ENCODE peak calls at places on chromosome 19, in ten cellular contexts. P is AG04450, W is heart left ventricle, R is A673, G is left ventricle myocardium inferior, C is pancreas, H is mesothelial cell of epicardium, Z is astrocyte of the spinal cord, M is neural crest cell, I is fibroblast of mammary gland. S is an unnamed sample.

GRCh38 chr19:4577020-4577782 is 17.7 kb upstream of the SEMA6B start:
- DNase-seq in P (no peak), W (no peak), R (no peak), G (no peak), C (no peak), H (no peak), Z (peak), M (no peak), I (peak), S (no peak)

GRCh38 chr19:45528744-45529453 is 21.6 kb downstream of the VASP start:
- DNase-seq in P (no peak), W (peak), R (peak), G (no peak), C (peak), H (peak), Z (peak), M (no peak), I (peak), S (no peak)

GRCh38 chr19:7871280-7871529 is 3.0 kb downstream of the PRR36 start:
- DNase-seq in P (no peak), W (no peak), R (no peak), G (no peak), C (no peak), H (no peak), Z (no peak), M (no peak), I (no peak), S (no peak)

GRCh38 chr19:17107546-17108452 is 32.2 kb downstream of the MYO9B start:
- DNase-seq in P (peak), W (peak), R (peak), G (peak), C (peak), H (peak), Z (peak), M (no peak), I (peak), S (peak)

GRCh38 chr19:55345818-55346724 is 6.4 kb downstream of the KMT5C start:
- DNase-seq in P (no peak), W (peak), R (no peak), G (peak), C (peak), H (no peak), Z (peak), M (no peak), I (peak), S (no peak)

GRCh38 chr19:46350758-46351159 is 3.9 kb downstream of the PPP5C start:
- DNase-seq in P (no peak), W (no peak), R (no peak), G (no peak), C (no peak), H (no peak), Z (no peak), M (no peak), I (no peak), S (no peak)

GRCh38 chr19:21851596-21852345 is 15.8 kb upstream of the ZNF43 start:
- DNase-seq in P (peak), W (peak), R (peak), G (peak), C (peak), H (peak), Z (peak), M (peak), I (peak), S (peak)

GRCh38 chr19:55643003-55643732 is at the start of gene ZNF581:
- DNase-seq in P (peak), W (peak), R (peak), G (peak), C (peak), H (peak), Z (peak), M (peak), I (peak), S (peak)

GRCh38 chr19:1252221-1252817 is 3.9 kb downstream of the MIDN start:
- DNase-seq in P (no peak), W (peak), R (no peak), G (peak), C (peak), H (no peak), Z (peak), M (no peak), I (peak), S (peak)

GRCh38 chr19:16118489-16119033 is 6.9 kb downstream of the RAB8A start:
- DNase-seq in P (no peak), W (no peak), R (no peak), G (no peak), C (no peak), H (no peak), Z (no peak), M (no peak), I (no peak), S (no peak)

GRCh38 chr19:33804021-33804799 is 7.5 kb downstream of the KCTD15 start:
- DNase-seq in P (no peak), W (peak), R (no peak), G (peak), C (peak), H (no peak), Z (peak), M (no peak), I (peak), S (peak)

GRCh38 chr19:40241125-40241808 is 14.8 kb upstream of the CCNP start:
- DNase-seq in P (no peak), W (no peak), R (no peak), G (no peak), C (no peak), H (no peak), Z (no peak), M (no peak), I (no peak), S (no peak)

GRCh38 chr19:5085566-5085965 is 116.7 kb downstream of the KDM4B start:
- DNase-seq in P (no peak), W (no peak), R (no peak), G (no peak), C (no peak), H (no peak), Z (no peak), M (no peak), I (no peak), S (no peak)

GRCh38 chr19:29811125-29812079 is at the start of gene CCNE1:
- DNase-seq in P (peak), W (peak), R (peak), G (peak), C (peak), H (peak), Z (peak), M (peak), I (peak), S (peak)

GRCh38 chr19:52786078-52786463 is 520 bp downstream of the ZNF600 start:
- DNase-seq in P (no peak), W (peak), R (no peak), G (no peak), C (peak), H (peak), Z (no peak), M (no peak), I (no peak), S (no peak)

GRCh38 chr19:33767898-33768413 is 28.7 kb upstream of the KCTD15 start:
- DNase-seq in P (no peak), W (no peak), R (peak), G (no peak), C (no peak), H (peak), Z (peak), M (peak), I (peak), S (no peak)

GRCh38 chr19:5154129-5154798 is 185.4 kb downstream of the KDM4B start:
- DNase-seq in P (no peak), W (no peak), R (no peak), G (no peak), C (peak), H (peak), Z (no peak), M (peak), I (peak), S (no peak)

GRCh38 chr19:56141416-56141992 is 417 bp downstream of the ZNF444 start:
- DNase-seq in P (no peak), W (no peak), R (no peak), G (no peak), C (peak), H (peak), Z (no peak), M (no peak), I (no peak), S (no peak)

GRCh38 chr19:814108-815078 is 7.4 kb downstream of the PLPPR3 start:
- DNase-seq in P (no peak), W (peak), R (no peak), G (no peak), C (peak), H (no peak), Z (no peak), M (peak), I (no peak), S (no peak)

GRCh38 chr19:9075064-9075964 is 11.5 kb upstream of the OR1M1 start:
- DNase-seq in P (peak), W (peak), R (peak), G (peak), C (peak), H (peak), Z (peak), M (no peak), I (peak), S (peak)

GRCh38 chr19:27793128-27793643 is 1419.8 kb downstream of the UQCRFS1 start:
- DNase-seq in P (peak), W (peak), R (peak), G (peak), C (peak), H (no peak), Z (peak), M (no peak), I (peak), S (peak)

GRCh38 chr19:10328558-10329429 is 4.5 kb downstream of the RAVER1 start:
- DNase-seq in P (no peak), W (no peak), R (no peak), G (no peak), C (no peak), H (no peak), Z (no peak), M (no peak), I (no peak), S (no peak)

GRCh38 chr19:33639034-33639681 is 17.4 kb downstream of the CHST8 start:
- DNase-seq in P (no peak), W (no peak), R (no peak), G (no peak), C (no peak), H (no peak), Z (no peak), M (no peak), I (no peak), S (no peak)

GRCh38 chr19:18053571-18054219 is 33.0 kb downstream of the IL12RB1 start:
- DNase-seq in P (no peak), W (no peak), R (no peak), G (no peak), C (no peak), H (no peak), Z (no peak), M (no peak), I (peak), S (peak)

GRCh38 chr19:325173-325936 is 19.2 kb downstream of the MIER2 start:
- DNase-seq in P (no peak), W (no peak), R (no peak), G (no peak), C (no peak), H (no peak), Z (no peak), M (no peak), I (no peak), S (no peak)

GRCh38 chr19:43624933-43625332 is 5.5 kb upstream of the ZNF428 start:
- DNase-seq in P (no peak), W (no peak), R (no peak), G (peak), C (peak), H (no peak), Z (no peak), M (no peak), I (peak), S (no peak)

GRCh38 chr19:2021453-2022140 is 6.1 kb upstream of the BTBD2 start:
- DNase-seq in P (no peak), W (no peak), R (no peak), G (no peak), C (no peak), H (no peak), Z (no peak), M (no peak), I (no peak), S (no peak)

GRCh38 chr19:43782689-43783231 is 2.0 kb upstream of the KCNN4 start:
- DNase-seq in P (no peak), W (no peak), R (no peak), G (no peak), C (no peak), H (no peak), Z (no peak), M (no peak), I (no peak), S (no peak)

DNA sequence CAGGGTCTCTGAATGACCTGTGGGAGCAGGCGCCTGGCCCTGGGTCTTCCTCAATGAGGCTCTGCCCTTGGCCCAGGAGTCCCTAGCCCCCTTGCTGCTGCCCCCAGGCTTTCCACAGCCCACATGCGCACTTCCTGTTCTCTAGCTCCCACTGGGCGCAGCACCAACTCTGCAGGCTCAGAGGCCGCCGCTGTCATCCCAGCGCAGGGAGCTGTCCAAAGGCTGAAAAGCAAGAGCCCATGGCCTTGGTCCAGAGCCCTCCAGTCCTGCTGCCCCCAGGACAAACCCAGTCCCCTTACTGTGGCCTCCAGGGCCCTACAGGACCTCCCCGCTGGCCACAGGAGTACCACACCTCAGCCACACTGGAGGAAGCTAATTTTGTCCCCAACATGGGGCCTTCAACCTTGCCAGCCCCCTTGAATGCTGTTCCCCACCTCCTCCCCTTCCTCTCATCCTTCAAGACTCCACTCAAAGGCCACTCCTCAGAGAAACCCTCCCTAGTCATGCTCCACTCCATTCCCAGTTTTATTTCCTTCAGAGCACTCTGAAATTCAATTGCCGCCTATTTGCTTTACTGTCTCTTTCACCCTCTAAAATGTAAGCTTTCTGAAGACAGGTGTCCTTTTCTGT is 8.0 kb upstream of the POU2F2 start:
- DNase-seq in P (no peak), W (peak), R (peak), G (peak), C (peak), H (peak), Z (peak), M (peak), I (peak), S (peak)
- TF ChIP-seq CTCF in P (no peak), W (no peak), R (no peak), G (no peak), C (no peak), H (no peak), Z (peak), M (no peak), I (no peak), S (no peak)

GRCh38 chr19:13881692-13882418 is 4.9 kb downstream of the NANOS3 start:
- DNase-seq in P (no peak), W (peak), R (no peak), G (no peak), C (no peak), H (no peak), Z (no peak), M (no peak), I (peak), S (peak)

GRCh38 chr19:13884726-13885591 is 8.0 kb downstream of the NANOS3 start:
- DNase-seq in P (no peak), W (no peak), R (no peak), G (no peak), C (peak), H (no peak), Z (no peak), M (no peak), I (no peak), S (no peak)

GRCh38 chr19:13882841-13883240 is 5.9 kb downstream of the NANOS3 start:
- DNase-seq in P (no peak), W (no peak), R (no peak), G (no peak), C (no peak), H (no peak), Z (no peak), M (no peak), I (no peak), S (no peak)

GRCh38 chr19:13882419-13882795 is 5.5 kb downstream of the NANOS3 start:
- DNase-seq in P (no peak), W (no peak), R (no peak), G (no peak), C (no peak), H (no peak), Z (no peak), M (no peak), I (no peak), S (no peak)

DNA sequence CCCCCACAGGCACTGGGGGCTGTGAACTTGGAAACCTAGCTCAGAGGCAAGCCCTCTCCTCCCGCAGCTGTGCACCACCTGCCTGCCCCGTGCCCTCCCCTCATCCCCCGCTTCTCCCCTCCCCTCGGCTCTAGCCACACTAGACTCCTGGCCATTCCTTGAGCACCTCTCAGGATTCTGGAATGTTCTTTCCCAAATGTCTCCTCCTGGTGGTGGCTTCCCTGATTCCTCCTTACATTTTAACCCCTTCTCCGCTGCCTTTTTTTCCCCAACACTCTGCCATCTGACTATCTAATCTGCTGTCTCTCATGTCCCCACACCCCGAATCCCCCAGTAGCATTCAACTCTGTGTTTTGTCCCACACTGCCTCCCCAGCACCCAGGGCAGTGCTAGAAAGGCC is 6.7 kb downstream of the NANOS3 start:
- DNase-seq in P (no peak), W (no peak), R (no peak), G (no peak), C (no peak), H (no peak), Z (no peak), M (no peak), I (no peak), S (no peak)
- TF ChIP-seq CTCF in P (peak), W (no peak), R (peak), G (no peak), C (no peak), H (no peak), Z (peak), M (peak), I (peak), S (peak)

GRCh38 chr19:12668937-12669271 is 2.3 kb downstream of the WDR83 start:
- DNase-seq in P (peak), W (peak), R (peak), G (peak), C (no peak), H (peak), Z (peak), M (no peak), I (peak), S (peak)

GRCh38 chr19:12669272-12670158 is 2.9 kb downstream of the WDR83 start:
- DNase-seq in P (peak), W (peak), R (peak), G (peak), C (peak), H (peak), Z (peak), M (peak), I (peak), S (peak)

GRCh38 chr19:12667903-12668302 is 1.3 kb downstream of the WDR83 start:
- DNase-seq in P (no peak), W (no peak), R (no peak), G (no peak), C (no peak), H (no peak), Z (no peak), M (no peak), I (no peak), S (no peak)

GRCh38 chr19:12666305-12667048 is at the start of the genes MAN2B1 and WDR83:
- DNase-seq in P (no peak), W (peak), R (peak), G (peak), C (peak), H (peak), Z (peak), M (peak), I (peak), S (no peak)

DNA sequence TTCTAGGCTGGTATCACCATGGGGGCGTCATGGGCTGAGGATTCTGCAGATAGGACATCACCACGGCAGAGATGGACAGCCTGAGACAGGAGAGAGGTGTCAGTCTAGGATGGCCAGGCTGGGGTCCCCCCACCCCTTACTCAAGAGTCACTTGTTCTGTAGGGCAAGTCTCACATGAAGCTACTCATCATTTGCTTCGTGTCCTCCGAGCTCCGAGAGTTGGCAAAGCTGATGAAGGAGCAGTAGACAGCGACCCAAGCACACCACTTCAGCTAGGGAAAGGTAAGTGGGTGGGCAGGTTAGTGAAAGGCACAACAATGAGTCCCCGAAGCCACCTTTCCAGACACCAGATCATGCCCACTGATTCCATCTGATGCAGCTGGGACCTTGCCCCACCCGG is 1.7 kb downstream of the WDR83 start:
- DNase-seq in P (no peak), W (no peak), R (no peak), G (no peak), C (no peak), H (no peak), Z (no peak), M (no peak), I (no peak), S (no peak)
- TF ChIP-seq CTCF in P (no peak), W (no peak), R (no peak), G (no peak), C (no peak), H (no peak), Z (no peak), M (no peak), I (no peak), S (no peak)

GRCh38 chr19:35055715-35056179 is 14.2 kb downstream of the HPN start:
- DNase-seq in P (no peak), W (no peak), R (no peak), G (no peak), C (no peak), H (no peak), Z (no peak), M (no peak), I (no peak), S (no peak)
- TF ChIP-seq CTCF in P (no peak), W (no peak), R (no peak), G (no peak), C (no peak), H (no peak), Z (peak), M (no peak), I (no peak), S (peak)

DNA sequence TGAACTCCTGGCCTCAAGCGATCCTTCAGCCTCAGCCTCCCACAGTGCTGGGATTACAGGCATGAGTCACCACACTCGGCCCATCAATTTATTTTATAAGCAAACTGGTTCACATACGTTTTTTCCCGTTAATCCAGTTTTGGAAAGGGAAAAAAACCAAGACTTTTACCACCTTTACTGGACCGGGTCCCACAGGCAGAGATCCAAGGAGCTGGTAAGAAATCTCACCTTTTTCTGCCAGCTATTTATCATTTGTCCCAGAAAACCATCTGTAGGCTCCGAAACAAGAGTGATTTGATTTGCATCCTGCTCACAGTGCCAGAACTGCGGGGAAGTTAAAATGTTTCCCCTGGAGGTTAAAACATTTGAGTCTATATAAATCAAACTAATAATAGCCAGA is 6.3 kb upstream of the FUT2 start:
- DNase-seq in P (no peak), W (no peak), R (no peak), G (no peak), C (peak), H (no peak), Z (no peak), M (no peak), I (no peak), S (no peak)
- TF ChIP-seq CTCF in P (no peak), W (no peak), R (no peak), G (no peak), C (no peak), H (no peak), Z (no peak), M (no peak), I (no peak), S (no peak)

GRCh38 chr19:36064829-36065228 is 10.1 kb downstream of the WDR62 start:
- DNase-seq in P (no peak), W (no peak), R (no peak), G (no peak), C (no peak), H (no peak), Z (no peak), M (no peak), I (no peak), S (no peak)

GRCh38 chr19:36061367-36061766 is 6.7 kb downstream of the WDR62 start:
- DNase-seq in P (no peak), W (no peak), R (no peak), G (no peak), C (no peak), H (no peak), Z (no peak), M (no peak), I (no peak), S (no peak)

GRCh38 chr19:36058481-36059179 is 3.9 kb downstream of the WDR62 start:
- DNase-seq in P (no peak), W (no peak), R (no peak), G (no peak), C (no peak), H (no peak), Z (no peak), M (no peak), I (no peak), S (no peak)

GRCh38 chr19:36059180-36059910 is 4.6 kb downstream of the WDR62 start:
- DNase-seq in P (no peak), W (no peak), R (no peak), G (no peak), C (no peak), H (no peak), Z (no peak), M (no peak), I (no peak), S (no peak)

GRCh38 chr19:36060430-36060829 is 5.7 kb downstream of the WDR62 start:
- DNase-seq in P (peak), W (peak), R (peak), G (peak), C (no peak), H (no peak), Z (peak), M (peak), I (peak), S (peak)
- TF ChIP-seq CTCF in P (peak), W (peak), R (peak), G (peak), C (no peak), H (no peak), Z (peak), M (peak), I (peak), S (peak)